ENCODE peak calls at places on chromosome 9, in eight cellular contexts. P is IMR-90; X is sigmoid colon; K is activated naive CD8-positive, alpha-beta T cell treated with anti-CD3 and anti-CD28 coated beads, Interleukin-2, amount 50 U/mL, for 24 hours; Y is heart right ventricle; G is activated CD4-positive, alpha-beta T cell treated with anti-CD3 and anti-CD28 coated beads, Interleukin-2, amount 50 U/mL, for 1 hour; V is NCI-H2029; E is A549. O is an unnamed sample.

GRCh38 chr9:91954841-91955471 is 4.9 kb upstream of the ROR2 start:
- DNase-seq in P (peak; percentile 91), X (peak; percentile 81), K (peak; percentile 37), Y (no peak), G (no peak), V (peak; percentile 22), E (peak; percentile 69), O (peak; percentile 83)

GRCh38 chr9:127519301-127520166 is 68.2 kb downstream of the LRSAM1 start:
- DNase-seq in P (peak; percentile 98), X (no peak), K (peak; percentile 66), Y (peak; percentile 51), G (no peak), V (no peak), E (no peak), O (peak; percentile 80)

GRCh38 chr9:33435821-33436277 is 11.5 kb downstream of the AQP3 start:
- DNase-seq in P (no peak), X (no peak), K (no peak), Y (no peak), G (no peak), V (no peak), E (no peak), O (no peak)

GRCh38 chr9:120946259-120946658 is 19.7 kb upstream of the TRAF1 start:
- DNase-seq in P (peak; percentile 55), X (no peak), K (no peak), Y (no peak), G (no peak), V (no peak), E (no peak), O (no peak)

GRCh38 chr9:121568541-121569265 is 69.1 kb upstream of the GGTA1 start:
- DNase-seq in P (peak; percentile 24), X (peak; percentile 77), K (no peak), Y (peak; percentile 70), G (no peak), V (no peak), E (no peak), O (no peak)

GRCh38 chr9:71984388-71985069 is 73.1 kb downstream of the C9orf85 start:
- DNase-seq in P (peak; percentile 77), X (no peak), K (no peak), Y (peak; percentile 64), G (no peak), V (no peak), E (no peak), O (peak; percentile 48)

GRCh38 chr9:38423939-38424843 is at the start of gene IGFBPL1:
- DNase-seq in P (no peak), X (no peak), K (peak; percentile 7), Y (no peak), G (no peak), V (peak; percentile 72), E (peak; percentile 47), O (peak; percentile 62)

GRCh38 chr9:91127653-91128052 is 234.1 kb downstream of the AUH start:
- DNase-seq in P (peak; percentile 77), X (no peak), K (no peak), Y (no peak), G (no peak), V (no peak), E (no peak), O (no peak)

GRCh38 chr9:134863306-134863902 is 17.2 kb upstream of the FCN2 start:
- DNase-seq in P (no peak), X (peak; percentile 72), K (no peak), Y (no peak), G (no peak), V (no peak), E (no peak), O (no peak)

GRCh38 chr9:132383462-132383883 is 23.2 kb downstream of the TTF1 start:
- DNase-seq in P (no peak), X (no peak), K (no peak), Y (no peak), G (no peak), V (no peak), E (no peak), O (no peak)

GRCh38 chr9:75372499-75373268 is 284.4 kb downstream of the OSTF1 start:
- DNase-seq in P (no peak), X (no peak), K (no peak), Y (no peak), G (no peak), V (no peak), E (no peak), O (no peak)

GRCh38 chr9:115127191-115127817 is 9.3 kb upstream of the TNC start:
- DNase-seq in P (peak; percentile 87), X (no peak), K (no peak), Y (no peak), G (no peak), V (no peak), E (no peak), O (no peak)

GRCh38 chr9:123150708-123151503 is 117.4 kb downstream of the GPR21 start:
- DNase-seq in P (peak; percentile 41), X (no peak), K (no peak), Y (no peak), G (no peak), V (no peak), E (no peak), O (no peak)

GRCh38 chr9:94586814-94587213 is 6.8 kb downstream of the FBP2 start:
- DNase-seq in P (peak; percentile 36), X (no peak), K (no peak), Y (no peak), G (no peak), V (no peak), E (no peak), O (no peak)

GRCh38 chr9:99626424-99626823 is 195.3 kb upstream of the NR4A3 start:
- DNase-seq in P (no peak), X (no peak), K (no peak), Y (no peak), G (no peak), V (no peak), E (no peak), O (no peak)

GRCh38 chr9:34686231-34686630 is 4.8 kb downstream of the CCL19 start:
- DNase-seq in P (no peak), X (no peak), K (no peak), Y (no peak), G (no peak), V (no peak), E (no peak), O (no peak)

GRCh38 chr9:16726023-16726422 is 144.4 kb downstream of the BNC2 start:
- DNase-seq in P (peak; percentile 70), X (no peak), K (no peak), Y (no peak), G (no peak), V (no peak), E (peak; percentile 48), O (peak; percentile 46)

GRCh38 chr9:24832307-24832706 is 286.6 kb upstream of the IZUMO3 start:
- DNase-seq in P (no peak), X (no peak), K (no peak), Y (no peak), G (no peak), V (no peak), E (peak; percentile 9), O (peak; percentile 33)

GRCh38 chr9:32603914-32604852 is 31.2 kb upstream of the NDUFB6 start:
- DNase-seq in P (no peak), X (no peak), K (no peak), Y (no peak), G (no peak), V (no peak), E (peak; percentile 42), O (no peak)

GRCh38 chr9:107351382-107352045 is 68.4 kb downstream of the RAD23B start:
- DNase-seq in P (no peak), X (no peak), K (no peak), Y (no peak), G (no peak), V (no peak), E (no peak), O (peak; percentile 30)

GRCh38 chr9:136784249-136784996 is 6.7 kb upstream of the TMEM141 start:
- DNase-seq in P (no peak), X (no peak), K (no peak), Y (no peak), G (no peak), V (no peak), E (peak; percentile 51), O (no peak)

GRCh38 chr9:96852676-96853075 is 1.6 kb downstream of the ZNF782 start:
- DNase-seq in P (peak; percentile 10), X (no peak), K (no peak), Y (no peak), G (no peak), V (no peak), E (no peak), O (no peak)

GRCh38 chr9:128253140-128253990 is 22.4 kb downstream of the GOLGA2 start:
- DNase-seq in P (no peak), X (no peak), K (no peak), Y (no peak), G (no peak), V (no peak), E (no peak), O (no peak)

GRCh38 chr9:94746541-94747505 is 20.3 kb downstream of the AOPEP start:
- DNase-seq in P (no peak), X (no peak), K (no peak), Y (no peak), G (no peak), V (no peak), E (no peak), O (peak; percentile 95)

GRCh38 chr9:126347911-126348760 is 21.5 kb downstream of the MVB12B start:
- DNase-seq in P (no peak), X (no peak), K (no peak), Y (no peak), G (no peak), V (no peak), E (no peak), O (peak; percentile 56)

GRCh38 chr9:121609845-121610637 is 41.4 kb upstream of the DAB2IP start:
- DNase-seq in P (peak; percentile 92), X (peak; percentile 88), K (no peak), Y (peak; percentile 57), G (no peak), V (peak; percentile 84), E (peak; percentile 83), O (peak; percentile 86)

GRCh38 chr9:111943200-111943599 is 46.6 kb downstream of the UGCG start:
- DNase-seq in P (no peak), X (no peak), K (no peak), Y (no peak), G (no peak), V (no peak), E (no peak), O (no peak)

GRCh38 chr9:137427454-137428310 is 4.5 kb downstream of the NOXA1 start:
- DNase-seq in P (no peak), X (no peak), K (no peak), Y (no peak), G (no peak), V (no peak), E (no peak), O (no peak)

GRCh38 chr9:95627802-95628201 is 111.0 kb upstream of the PTCH1 start:
- DNase-seq in P (no peak), X (no peak), K (no peak), Y (no peak), G (no peak), V (no peak), E (no peak), O (peak; percentile 18)